ENCODE peak calls at places on chromosomes 12 and 14, in five cellular contexts. One of them, this sample, is unnamed.

GRCh38 chr14:23695220-23695999 is 59.2 kb downstream of the DHRS2 start:
- DNase-seq in Right ventricle myocardium superior: peak; percentile 61
- DNase-seq in HTR-8/SVneo: no peak
- DNase-seq in left colon: peak; percentile 14
- DNase-seq in psoas muscle: no peak
- DNase-seq in this sample: no peak

GRCh38 chr12:12717586-12718381 is 616 bp downstream of the CDKN1B start:
- DNase-seq in HTR-8/SVneo: no peak
- DNase-seq in Right ventricle myocardium superior: peak; percentile 58
- DNase-seq in left colon: peak; percentile 53
- DNase-seq in psoas muscle: peak; percentile 72
- DNase-seq in this sample: peak; percentile 38

GRCh38 chr12:25997401-25997973 is 39.0 kb downstream of the RASSF8 start:
- DNase-seq in Right ventricle myocardium superior: no peak
- DNase-seq in HTR-8/SVneo: peak; percentile 67
- DNase-seq in psoas muscle: no peak
- DNase-seq in left colon: no peak
- DNase-seq in this sample: no peak

GRCh38 chr14:105219753-105220152 is 28.6 kb upstream of the BTBD6 start:
- DNase-seq in left colon: no peak
- DNase-seq in HTR-8/SVneo: no peak
- DNase-seq in psoas muscle: no peak
- DNase-seq in Right ventricle myocardium superior: no peak
- DNase-seq in this sample: no peak

GRCh38 chr12:111056618-111057521 is 136.5 kb upstream of the MYL2 start:
- DNase-seq in left colon: peak; percentile 10
- DNase-seq in HTR-8/SVneo: no peak
- DNase-seq in psoas muscle: no peak
- DNase-seq in Right ventricle myocardium superior: no peak
- DNase-seq in this sample: peak; percentile 49

GRCh38 chr14:105165761-105166485 is 2.7 kb downstream of the JAG2 start:
- DNase-seq in left colon: no peak
- DNase-seq in Right ventricle myocardium superior: no peak
- DNase-seq in HTR-8/SVneo: no peak
- DNase-seq in psoas muscle: no peak
- DNase-seq in this sample: no peak

GRCh38 chr12:47808049-47808448 is 11.7 kb downstream of the HDAC7 start:
- DNase-seq in psoas muscle: peak; percentile 75
- DNase-seq in Right ventricle myocardium superior: peak; percentile 78
- DNase-seq in HTR-8/SVneo: no peak
- DNase-seq in left colon: peak; percentile 72
- DNase-seq in this sample: peak; percentile 78

GRCh38 chr12:1972856-1973317 is 31.4 kb downstream of the DCP1B start:
- DNase-seq in HTR-8/SVneo: no peak
- DNase-seq in left colon: no peak
- DNase-seq in psoas muscle: no peak
- DNase-seq in Right ventricle myocardium superior: peak; percentile 67
- DNase-seq in this sample: no peak

GRCh38 chr12:49783917-49784676 is 42.7 kb downstream of the TMBIM6 start:
- DNase-seq in psoas muscle: peak; percentile 48
- DNase-seq in Right ventricle myocardium superior: no peak
- DNase-seq in HTR-8/SVneo: no peak
- DNase-seq in left colon: no peak
- DNase-seq in this sample: no peak

GRCh38 chr12:45246202-45246601 is 30.3 kb downstream of the ANO6 start:
- DNase-seq in psoas muscle: no peak
- DNase-seq in left colon: no peak
- DNase-seq in Right ventricle myocardium superior: no peak
- DNase-seq in HTR-8/SVneo: no peak
- DNase-seq in this sample: no peak

GRCh38 chr12:111063296-111064026 is 143.1 kb upstream of the MYL2 start:
- DNase-seq in HTR-8/SVneo: no peak
- DNase-seq in psoas muscle: no peak
- DNase-seq in Right ventricle myocardium superior: no peak
- DNase-seq in left colon: no peak
- DNase-seq in this sample: no peak

GRCh38 chr14:86462193-86462592 is 932.2 kb downstream of the FLRT2 start:
- DNase-seq in Right ventricle myocardium superior: no peak
- DNase-seq in left colon: no peak
- DNase-seq in psoas muscle: no peak
- DNase-seq in HTR-8/SVneo: no peak
- DNase-seq in this sample: no peak

GRCh38 chr12:127351481-127352010 is 915.4 kb upstream of the TMEM132C start:
- DNase-seq in HTR-8/SVneo: no peak
- DNase-seq in left colon: no peak
- DNase-seq in Right ventricle myocardium superior: no peak
- DNase-seq in psoas muscle: no peak
- DNase-seq in this sample: no peak

GRCh38 chr12:51752490-51752889 is 96.0 kb downstream of the FIGNL2 start:
- DNase-seq in left colon: no peak
- DNase-seq in HTR-8/SVneo: peak; percentile 30
- DNase-seq in Right ventricle myocardium superior: peak; percentile 80
- DNase-seq in psoas muscle: peak; percentile 63
- DNase-seq in this sample: no peak

GRCh38 chr14:94317259-94317658 is 5.9 kb downstream of the SERPINA6 start:
- DNase-seq in HTR-8/SVneo: no peak
- DNase-seq in Right ventricle myocardium superior: peak; percentile 57
- DNase-seq in psoas muscle: no peak
- DNase-seq in left colon: peak; percentile 71
- DNase-seq in this sample: no peak

GRCh38 chr14:101460521-101460920 is 100.8 kb upstream of the DIO3 start:
- DNase-seq in left colon: no peak
- DNase-seq in Right ventricle myocardium superior: no peak
- DNase-seq in HTR-8/SVneo: no peak
- DNase-seq in psoas muscle: no peak
- DNase-seq in this sample: peak; percentile 13

GRCh38 chr12:68370006-68370590 is 37.9 kb upstream of the MDM1 start:
- DNase-seq in HTR-8/SVneo: no peak
- DNase-seq in left colon: no peak
- DNase-seq in Right ventricle myocardium superior: no peak
- DNase-seq in psoas muscle: no peak
- DNase-seq in this sample: no peak

GRCh38 chr14:74140374-74140850 is 55.7 kb downstream of the LIN52 start:
- DNase-seq in HTR-8/SVneo: no peak
- DNase-seq in left colon: peak; percentile 72
- DNase-seq in psoas muscle: peak; percentile 89
- DNase-seq in Right ventricle myocardium superior: peak; percentile 90
- DNase-seq in this sample: no peak

GRCh38 chr12:40819427-40820108 is 127.3 kb downstream of the CNTN1 start:
- DNase-seq in psoas muscle: peak; percentile 57
- DNase-seq in Right ventricle myocardium superior: no peak
- DNase-seq in HTR-8/SVneo: no peak
- DNase-seq in left colon: peak; percentile 23
- DNase-seq in this sample: no peak

GRCh38 chr12:102371177-102371576 is 109.2 kb downstream of the IGF1 start:
- DNase-seq in HTR-8/SVneo: no peak
- DNase-seq in left colon: no peak
- DNase-seq in psoas muscle: no peak
- DNase-seq in Right ventricle myocardium superior: no peak
- DNase-seq in this sample: no peak

GRCh38 chr12:18981732-18982131 is 147.8 kb upstream of the PLEKHA5 start:
- DNase-seq in psoas muscle: no peak
- DNase-seq in Right ventricle myocardium superior: no peak
- DNase-seq in left colon: no peak
- DNase-seq in HTR-8/SVneo: no peak
- DNase-seq in this sample: no peak

GRCh38 chr12:108729612-108730336 is 1.5 kb downstream of the CORO1C start:
- DNase-seq in left colon: no peak
- DNase-seq in HTR-8/SVneo: no peak
- DNase-seq in psoas muscle: no peak
- DNase-seq in Right ventricle myocardium superior: no peak
- DNase-seq in this sample: no peak

GRCh38 chr14:34301107-34301734 is 160.8 kb downstream of the SPTSSA start:
- DNase-seq in Right ventricle myocardium superior: no peak
- DNase-seq in left colon: no peak
- DNase-seq in psoas muscle: no peak
- DNase-seq in HTR-8/SVneo: peak; percentile 56
- DNase-seq in this sample: no peak

GRCh38 chr14:64684091-64684490 is 20.1 kb upstream of the PLEKHG3 start:
- DNase-seq in left colon: peak; percentile 49
- DNase-seq in Right ventricle myocardium superior: peak; percentile 61
- DNase-seq in HTR-8/SVneo: no peak
- DNase-seq in psoas muscle: peak; percentile 64
- DNase-seq in this sample: no peak

GRCh38 chr12:72974954-72975555 is 702.9 kb downstream of the TRHDE start:
- DNase-seq in left colon: no peak
- DNase-seq in Right ventricle myocardium superior: no peak
- DNase-seq in HTR-8/SVneo: no peak
- DNase-seq in psoas muscle: no peak
- DNase-seq in this sample: no peak

GRCh38 chr14:68734231-68734732 is 58.6 kb downstream of the ZFP36L1 start:
- DNase-seq in Right ventricle myocardium superior: no peak
- DNase-seq in left colon: no peak
- DNase-seq in HTR-8/SVneo: no peak
- DNase-seq in psoas muscle: no peak
- DNase-seq in this sample: peak; percentile 11

GRCh38 chr14:69327507-69327906 is 67.5 kb downstream of the GALNT16 start:
- DNase-seq in HTR-8/SVneo: no peak
- DNase-seq in left colon: no peak
- DNase-seq in Right ventricle myocardium superior: no peak
- DNase-seq in psoas muscle: no peak
- DNase-seq in this sample: no peak

GRCh38 chr14:80213602-80214001 is 2.3 kb upstream of the DIO2 start:
- DNase-seq in left colon: peak; percentile 14
- DNase-seq in Right ventricle myocardium superior: no peak
- DNase-seq in HTR-8/SVneo: peak; percentile 41
- DNase-seq in psoas muscle: no peak
- DNase-seq in this sample: no peak

GRCh38 chr12:131020326-131020725 is 66.6 kb downstream of the ADGRD1 start:
- DNase-seq in HTR-8/SVneo: no peak
- DNase-seq in left colon: no peak
- DNase-seq in Right ventricle myocardium superior: no peak
- DNase-seq in psoas muscle: no peak
- DNase-seq in this sample: no peak

GRCh38 chr12:56034586-56035332 is 7.0 kb upstream of the RPS26 start:
- DNase-seq in HTR-8/SVneo: no peak
- DNase-seq in left colon: no peak
- DNase-seq in psoas muscle: no peak
- DNase-seq in Right ventricle myocardium superior: no peak
- DNase-seq in this sample: no peak

GRCh38 chr14:104245075-104245474 is 106.7 kb downstream of the KIF26A start:
- DNase-seq in psoas muscle: no peak
- DNase-seq in left colon: no peak
- DNase-seq in HTR-8/SVneo: no peak
- DNase-seq in Right ventricle myocardium superior: no peak
- DNase-seq in this sample: no peak

GRCh38 chr12:11174022-11174421 is 3.0 kb downstream of the SMIM10L1 start:
- DNase-seq in HTR-8/SVneo: no peak
- DNase-seq in Right ventricle myocardium superior: no peak
- DNase-seq in left colon: no peak
- DNase-seq in psoas muscle: no peak
- DNase-seq in this sample: no peak

GRCh38 chr14:67607646-67608045 is 7.6 kb upstream of the PIGH start:
- DNase-seq in left colon: no peak
- DNase-seq in psoas muscle: no peak
- DNase-seq in HTR-8/SVneo: no peak
- DNase-seq in Right ventricle myocardium superior: no peak
- DNase-seq in this sample: no peak

GRCh38 chr12:26239127-26239500 is 43.7 kb downstream of the SSPN start:
- DNase-seq in psoas muscle: no peak
- DNase-seq in HTR-8/SVneo: no peak
- DNase-seq in left colon: no peak
- DNase-seq in Right ventricle myocardium superior: no peak
- DNase-seq in this sample: no peak

GRCh38 chr12:111330800-111331752 is 37.8 kb downstream of the PHETA1 start:
- DNase-seq in psoas muscle: no peak
- DNase-seq in HTR-8/SVneo: peak; percentile 72
- DNase-seq in left colon: no peak
- DNase-seq in Right ventricle myocardium superior: no peak
- DNase-seq in this sample: no peak

GRCh38 chr12:23722655-23723054 is 226.8 kb downstream of the SOX5 start:
- DNase-seq in left colon: no peak
- DNase-seq in psoas muscle: no peak
- DNase-seq in Right ventricle myocardium superior: no peak
- DNase-seq in HTR-8/SVneo: no peak
- DNase-seq in this sample: no peak

GRCh38 chr14:68683326-68683725 is 109.5 kb downstream of the ZFP36L1 start:
- DNase-seq in left colon: no peak
- DNase-seq in HTR-8/SVneo: no peak
- DNase-seq in Right ventricle myocardium superior: no peak
- DNase-seq in psoas muscle: no peak
- DNase-seq in this sample: no peak